ENCODE peak calls at places on chromosomes 11 and 22, in seven cellular contexts. R is transverse colon, Y is GM12891, J is sigmoid colon, T is HCT116, Q is prostate gland, M is stomach. U is an unnamed sample.

GRCh38 chr11:46641639-46642038 is 24.3 kb downstream of the ATG13 start:
- DNase-seq in J (no peak), Y (no peak), M (no peak), T (no peak), R (no peak), Q (no peak), U (no peak)

GRCh38 chr22:25602924-25603323 is 38.4 kb downstream of the GRK3 start:
- DNase-seq in T (peak; percentile 4), Y (no peak), J (no peak), R (no peak), M (no peak), Q (no peak), U (no peak)

GRCh38 chr22:43002198-43002577 is 12.8 kb downstream of the PACSIN2 start:
- DNase-seq in R (no peak), J (peak; percentile 8), Y (no peak), T (no peak), M (no peak), Q (no peak), U (no peak)

GRCh38 chr11:61811831-61812230 is 5.0 kb downstream of the FADS1 start:
- DNase-seq in R (no peak), Q (no peak), M (no peak), J (no peak), T (no peak), Y (no peak), U (no peak)

GRCh38 chr11:75167617-75168016 is 16.7 kb downstream of the SLCO2B1 start:
- DNase-seq in J (no peak), M (no peak), Y (no peak), Q (no peak), R (peak; percentile 47), T (no peak), U (no peak)

GRCh38 chr11:95536049-95536448 is 253.5 kb downstream of the FAM76B start:
- DNase-seq in Q (no peak), J (no peak), R (no peak), T (no peak), M (no peak), Y (no peak), U (no peak)

GRCh38 chr22:49788492-49788891 is 39.2 kb downstream of the BRD1 start:
- DNase-seq in R (peak; percentile 56), Q (peak; percentile 46), Y (no peak), T (no peak), J (peak; percentile 85), M (peak; percentile 44), U (peak; percentile 67)

GRCh38 chr11:132028380-132029240 is 658.2 kb downstream of the NTM start:
- DNase-seq in T (no peak), J (no peak), Q (no peak), R (peak; percentile 46), M (peak; percentile 28), Y (peak; percentile 8), U (no peak)

GRCh38 chr11:120058931-120059330 is 79.0 kb downstream of the TRIM29 start:
- DNase-seq in Y (no peak), M (no peak), T (no peak), Q (no peak), J (no peak), R (no peak), U (no peak)

GRCh38 chr22:25048659-25049657 is 96.4 kb downstream of the KIAA1671 start:
- DNase-seq in T (peak; percentile 46), J (no peak), Q (peak; percentile 69), Y (peak; percentile 71), R (peak; percentile 78), M (peak; percentile 70), U (peak; percentile 58)

GRCh38 chr11:2951235-2952110 is 22.3 kb upstream of the PHLDA2 start:
- DNase-seq in J (no peak), Q (no peak), R (no peak), M (no peak), Y (no peak), T (no peak), U (no peak)

GRCh38 chr11:116170526-116171120 is 602.2 kb downstream of the BUD13 start:
- DNase-seq in T (no peak), Y (no peak), R (peak; percentile 25), M (no peak), J (no peak), Q (no peak), U (peak; percentile 31)

GRCh38 chr11:35088676-35089075 is 50.3 kb upstream of the CD44 start:
- DNase-seq in J (no peak), R (no peak), M (no peak), Q (peak; percentile 73), T (no peak), Y (no peak), U (no peak)

GRCh38 chr11:66858186-66858938 is 1.5 kb downstream of the LRFN4 start:
- DNase-seq in Y (no peak), M (no peak), Q (no peak), T (no peak), J (peak; percentile 68), R (no peak), U (no peak)

GRCh38 chr11:34859496-34859895 is 56.7 kb downstream of the APIP start:
- DNase-seq in R (no peak), M (no peak), J (no peak), Q (no peak), Y (no peak), T (no peak), U (no peak)

GRCh38 chr11:124751741-124752470 is at the start of gene VSIG2:
- DNase-seq in T (no peak), Q (no peak), J (no peak), Y (no peak), M (peak; percentile 86), R (peak; percentile 58), U (no peak)

GRCh38 chr22:49101225-49101624 is 726.4 kb downstream of the BRD1 start:
- DNase-seq in J (no peak), T (no peak), M (no peak), R (no peak), Y (no peak), Q (no peak), U (no peak)

GRCh38 chr11:114243461-114244372 is 52.5 kb upstream of the NNMT start:
- DNase-seq in J (peak; percentile 81), Y (no peak), Q (no peak), M (no peak), T (no peak), R (no peak), U (no peak)

GRCh38 chr11:118792642-118793124 is 1.7 kb upstream of the DDX6 start:
- DNase-seq in T (peak; percentile 91), Q (peak; percentile 73), R (peak; percentile 85), Y (peak; percentile 62), J (peak; percentile 91), M (peak; percentile 68), U (peak; percentile 89)
- TF ChIP-seq POLR2AphosphoS5 in T (peak; percentile 99), Q (peak; percentile 81), R (peak; percentile 89), Y (peak; percentile 87), J (peak; percentile 91), M (peak; percentile 91), U (peak; percentile 79)

GRCh38 chr11:60161766-60162165 is 21.1 kb downstream of the MS4A6A start:
- DNase-seq in Y (no peak), T (no peak), J (no peak), R (no peak), Q (no peak), M (no peak), U (no peak)
- TF ChIP-seq POLR2A in Y (no peak), T (no peak), J (no peak), R (no peak), Q (no peak), M (no peak), U (no peak)

GRCh38 chr11:68897441-68897840 is 6.2 kb downstream of the MRPL21 start:
- DNase-seq in Q (no peak), M (no peak), Y (no peak), R (no peak), T (no peak), J (no peak), U (no peak)
- TF ChIP-seq POLR2AphosphoS5 in Q (no peak), M (no peak), Y (no peak), R (no peak), T (no peak), J (no peak), U (no peak)

DNA sequence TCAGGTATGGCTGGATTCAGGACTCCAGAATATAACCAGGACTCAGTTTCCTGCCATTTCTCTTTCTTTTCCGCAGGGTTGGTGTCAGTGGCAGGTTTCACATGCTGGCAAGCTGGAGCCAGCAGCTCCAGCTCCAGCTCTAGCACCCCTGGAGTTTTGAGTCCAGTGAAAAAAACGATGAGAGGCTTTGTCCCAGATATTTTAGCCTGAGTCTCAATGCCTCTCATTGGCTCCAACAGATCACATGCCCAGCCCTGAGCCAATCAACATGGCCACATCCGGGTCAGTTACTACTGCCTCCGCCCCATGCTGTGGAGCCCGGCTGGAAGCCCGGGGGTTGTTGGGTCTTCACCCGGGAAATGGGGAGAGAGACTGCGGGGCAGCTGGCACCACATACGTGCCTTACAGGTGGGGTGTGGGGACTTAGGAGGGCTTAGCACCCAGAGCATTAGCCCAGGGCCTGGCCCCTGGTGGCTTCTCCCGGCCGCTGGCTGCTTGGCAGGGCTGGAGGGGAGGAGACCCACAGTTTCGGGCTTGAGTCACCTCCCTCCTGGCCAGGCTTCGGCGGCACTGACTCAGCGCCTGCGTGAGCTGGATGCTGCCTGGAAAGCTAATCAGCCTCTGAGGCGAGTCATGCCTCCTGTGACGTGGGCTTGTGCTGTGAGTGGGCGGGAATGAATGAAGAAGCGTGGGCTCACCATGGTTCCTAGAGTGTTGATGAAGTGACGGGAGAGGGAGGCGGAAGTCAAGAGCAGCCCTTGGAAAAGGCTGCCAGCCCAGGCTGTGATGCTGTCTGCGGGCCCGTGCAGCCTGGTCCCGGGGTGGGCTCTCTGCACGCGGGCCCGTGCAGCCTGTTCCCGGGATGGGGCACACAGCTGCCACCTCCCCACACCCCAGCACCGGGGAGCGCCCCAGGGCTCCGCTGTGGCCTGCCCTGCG is 15.3 kb upstream of the MRTFA start:
- DNase-seq in Y (peak; percentile 72), T (peak; percentile 95), M (peak; percentile 95), J (peak; percentile 99), Q (peak; percentile 79), R (peak; percentile 88), U (peak; percentile 93)
- TF ChIP-seq POLR2A in Y (peak; percentile 81), T (peak; percentile 93), M (peak; percentile 60), J (peak; percentile 58), Q (no peak), R (peak; percentile 65), U (no peak)

U was measured in upper lobe of left lung.